ENCODE peak calls at places on chromosomes 11 and 22, in six cellular contexts. One of them, this sample, is unnamed.

GRCh38 chr11:60971520-60971919 is at the start of gene CD6:
- DNase-seq in adrenal gland: no peak
- DNase-seq in K562: no peak
- DNase-seq in gastrocnemius medialis: no peak
- DNase-seq in transverse colon: peak; percentile 29
- DNase-seq in stomach: no peak
- DNase-seq in this sample: no peak

GRCh38 chr11:68479390-68479789 is 18.8 kb downstream of the PPP6R3 start:
- DNase-seq in K562: no peak
- DNase-seq in gastrocnemius medialis: no peak
- DNase-seq in transverse colon: no peak
- DNase-seq in stomach: no peak
- DNase-seq in adrenal gland: no peak
- DNase-seq in this sample: no peak

GRCh38 chr11:72528121-72528520 is 93.8 kb upstream of the CLPB start:
- DNase-seq in gastrocnemius medialis: no peak
- DNase-seq in adrenal gland: no peak
- DNase-seq in stomach: no peak
- DNase-seq in transverse colon: no peak
- DNase-seq in K562: no peak
- DNase-seq in this sample: no peak

GRCh38 chr11:115528217-115528616 is 24.0 kb upstream of the CADM1 start:
- DNase-seq in transverse colon: no peak
- DNase-seq in gastrocnemius medialis: no peak
- DNase-seq in stomach: no peak
- DNase-seq in adrenal gland: no peak
- DNase-seq in K562: no peak
- DNase-seq in this sample: peak; percentile 91

GRCh38 chr11:3014314-3014938 is 22.3 kb upstream of the NAP1L4 start:
- DNase-seq in transverse colon: peak; percentile 28
- DNase-seq in stomach: no peak
- DNase-seq in K562: no peak
- DNase-seq in gastrocnemius medialis: no peak
- DNase-seq in adrenal gland: no peak
- DNase-seq in this sample: no peak

GRCh38 chr11:32312206-32312817 is 123.0 kb downstream of the WT1 start:
- DNase-seq in K562: no peak
- DNase-seq in stomach: no peak
- DNase-seq in gastrocnemius medialis: no peak
- DNase-seq in transverse colon: no peak
- DNase-seq in adrenal gland: no peak
- DNase-seq in this sample: no peak

GRCh38 chr11:19686234-19686633 is 26.4 kb upstream of the NAV2 start:
- DNase-seq in gastrocnemius medialis: no peak
- DNase-seq in K562: no peak
- DNase-seq in adrenal gland: no peak
- DNase-seq in transverse colon: no peak
- DNase-seq in stomach: no peak
- DNase-seq in this sample: no peak

GRCh38 chr11:122853261-122853660 is 15.0 kb downstream of the CRTAM start:
- DNase-seq in stomach: no peak
- DNase-seq in K562: no peak
- DNase-seq in adrenal gland: no peak
- DNase-seq in transverse colon: no peak
- DNase-seq in gastrocnemius medialis: no peak
- DNase-seq in this sample: no peak

GRCh38 chr11:953513-953912 is 27.8 kb downstream of the AP2A2 start:
- DNase-seq in stomach: no peak
- DNase-seq in transverse colon: no peak
- DNase-seq in gastrocnemius medialis: no peak
- DNase-seq in K562: no peak
- DNase-seq in adrenal gland: no peak
- DNase-seq in this sample: no peak

GRCh38 chr11:70782401-70782913 is 384.1 kb downstream of the CTTN start:
- DNase-seq in gastrocnemius medialis: no peak
- DNase-seq in adrenal gland: no peak
- DNase-seq in transverse colon: no peak
- DNase-seq in stomach: no peak
- DNase-seq in K562: no peak
- DNase-seq in this sample: no peak

GRCh38 chr11:70610561-70610960 is 212.2 kb downstream of the CTTN start:
- DNase-seq in transverse colon: no peak
- DNase-seq in adrenal gland: no peak
- DNase-seq in K562: no peak
- DNase-seq in stomach: no peak
- DNase-seq in gastrocnemius medialis: no peak
- DNase-seq in this sample: no peak

GRCh38 chr11:68704887-68705286 is 20.5 kb downstream of the GAL start:
- DNase-seq in K562: no peak
- DNase-seq in stomach: no peak
- DNase-seq in transverse colon: no peak
- DNase-seq in gastrocnemius medialis: no peak
- DNase-seq in adrenal gland: no peak
- DNase-seq in this sample: peak; percentile 38

GRCh38 chr11:16818284-16818683 is 79.8 kb downstream of the C11orf58 start:
- DNase-seq in stomach: no peak
- DNase-seq in K562: no peak
- DNase-seq in transverse colon: no peak
- DNase-seq in adrenal gland: no peak
- DNase-seq in gastrocnemius medialis: no peak
- DNase-seq in this sample: no peak

GRCh38 chr11:114060402-114061052 is 1.0 kb downstream of the ZBTB16 start:
- DNase-seq in stomach: peak; percentile 45
- DNase-seq in K562: peak; percentile 31
- DNase-seq in adrenal gland: no peak
- DNase-seq in transverse colon: no peak
- DNase-seq in gastrocnemius medialis: no peak
- DNase-seq in this sample: no peak

GRCh38 chr11:109971184-109971523 is 122.0 kb upstream of the ZC3H12C start:
- DNase-seq in transverse colon: no peak
- DNase-seq in gastrocnemius medialis: no peak
- DNase-seq in adrenal gland: no peak
- DNase-seq in stomach: no peak
- DNase-seq in K562: no peak
- DNase-seq in this sample: no peak

GRCh38 chr11:116180806-116181600 is 591.8 kb downstream of the BUD13 start:
- DNase-seq in K562: no peak
- DNase-seq in gastrocnemius medialis: no peak
- DNase-seq in transverse colon: no peak
- DNase-seq in adrenal gland: no peak
- DNase-seq in stomach: no peak
- DNase-seq in this sample: no peak

GRCh38 chr11:129315781-129316579 is 59.7 kb upstream of the BARX2 start:
- DNase-seq in adrenal gland: no peak
- DNase-seq in K562: no peak
- DNase-seq in gastrocnemius medialis: no peak
- DNase-seq in stomach: peak; percentile 46
- DNase-seq in transverse colon: peak; percentile 72
- DNase-seq in this sample: no peak

GRCh38 chr11:26847977-26848376 is 126.1 kb upstream of the SLC5A12 start:
- DNase-seq in transverse colon: no peak
- DNase-seq in K562: no peak
- DNase-seq in gastrocnemius medialis: no peak
- DNase-seq in stomach: no peak
- DNase-seq in adrenal gland: no peak
- DNase-seq in this sample: no peak

GRCh38 chr11:35963911-35964310 is 20.0 kb downstream of the LDLRAD3 start:
- DNase-seq in K562: no peak
- DNase-seq in stomach: no peak
- DNase-seq in transverse colon: no peak
- DNase-seq in gastrocnemius medialis: no peak
- DNase-seq in adrenal gland: no peak
- DNase-seq in this sample: no peak

GRCh38 chr11:35962373-35963138 is 18.7 kb downstream of the LDLRAD3 start:
- DNase-seq in transverse colon: no peak
- DNase-seq in stomach: no peak
- DNase-seq in K562: no peak
- DNase-seq in adrenal gland: no peak
- DNase-seq in gastrocnemius medialis: no peak
- DNase-seq in this sample: no peak

GRCh38 chr11:35967042-35967441 is 23.2 kb downstream of the LDLRAD3 start:
- DNase-seq in adrenal gland: no peak
- DNase-seq in stomach: no peak
- DNase-seq in transverse colon: no peak
- DNase-seq in K562: no peak
- DNase-seq in gastrocnemius medialis: no peak
- DNase-seq in this sample: peak; percentile 50

GRCh38 chr11:35968386-35969088 is 24.7 kb downstream of the LDLRAD3 start:
- DNase-seq in stomach: no peak
- DNase-seq in transverse colon: no peak
- DNase-seq in gastrocnemius medialis: no peak
- DNase-seq in adrenal gland: no peak
- DNase-seq in K562: no peak
- DNase-seq in this sample: no peak

DNA sequence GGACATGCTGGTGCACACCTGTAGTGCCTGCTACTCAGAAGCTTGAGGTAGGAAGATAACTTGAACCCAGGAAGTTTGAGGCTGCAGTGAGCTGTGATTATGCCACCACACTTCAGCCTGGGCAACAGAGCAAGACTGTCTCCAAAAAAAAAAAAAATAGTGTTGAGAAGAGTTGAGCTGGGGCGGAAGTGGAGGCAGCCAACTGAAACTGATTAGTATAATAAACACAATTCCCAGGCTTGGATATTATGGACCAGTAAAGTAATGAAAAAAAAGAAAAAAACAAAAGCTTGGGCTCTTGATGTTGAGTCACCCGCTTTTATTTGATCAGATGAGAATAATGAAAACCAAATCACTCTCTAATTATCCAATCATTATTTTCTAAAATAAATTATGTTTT is 21.0 kb downstream of the LDLRAD3 start:
- DNase-seq in transverse colon: no peak
- DNase-seq in adrenal gland: no peak
- DNase-seq in gastrocnemius medialis: no peak
- DNase-seq in stomach: no peak
- DNase-seq in K562: no peak
- DNase-seq in this sample: no peak
- TF ChIP-seq CTCF in transverse colon: no peak
- TF ChIP-seq CTCF in adrenal gland: no peak
- TF ChIP-seq CTCF in gastrocnemius medialis: no peak
- TF ChIP-seq CTCF in stomach: no peak
- TF ChIP-seq CTCF in K562: no peak
- TF ChIP-seq CTCF in this sample: no peak

GRCh38 chr22:24429411-24430365 is 2.3 kb downstream of the ADORA2A start:
- DNase-seq in stomach: peak; percentile 84
- DNase-seq in K562: no peak
- DNase-seq in gastrocnemius medialis: no peak
- DNase-seq in adrenal gland: peak; percentile 73
- DNase-seq in transverse colon: no peak
- DNase-seq in this sample: no peak

GRCh38 chr22:24426436-24426835 is 963 bp upstream of the ADORA2A start:
- DNase-seq in transverse colon: no peak
- DNase-seq in stomach: no peak
- DNase-seq in K562: no peak
- DNase-seq in gastrocnemius medialis: no peak
- DNase-seq in adrenal gland: no peak
- DNase-seq in this sample: no peak

GRCh38 chr22:24428751-24429410 is 1.5 kb downstream of the ADORA2A start:
- DNase-seq in stomach: no peak
- DNase-seq in transverse colon: no peak
- DNase-seq in gastrocnemius medialis: no peak
- DNase-seq in adrenal gland: no peak
- DNase-seq in K562: no peak
- DNase-seq in this sample: no peak

GRCh38 chr22:24426859-24427499 is 420 bp upstream of the ADORA2A start:
- DNase-seq in transverse colon: no peak
- DNase-seq in stomach: no peak
- DNase-seq in K562: no peak
- DNase-seq in gastrocnemius medialis: no peak
- DNase-seq in adrenal gland: no peak
- DNase-seq in this sample: no peak

GRCh38 chr22:24427500-24428164 is at the start of gene ADORA2A:
- DNase-seq in K562: no peak
- DNase-seq in gastrocnemius medialis: no peak
- DNase-seq in stomach: peak; percentile 67
- DNase-seq in adrenal gland: no peak
- DNase-seq in transverse colon: peak; percentile 84
- DNase-seq in this sample: no peak
- TF ChIP-seq POLR2A in K562: no peak
- TF ChIP-seq POLR2A in gastrocnemius medialis: no peak
- TF ChIP-seq POLR2A in stomach: no peak
- TF ChIP-seq POLR2A in adrenal gland: no peak
- TF ChIP-seq POLR2A in transverse colon: no peak
- TF ChIP-seq POLR2A in this sample: no peak

DNA sequence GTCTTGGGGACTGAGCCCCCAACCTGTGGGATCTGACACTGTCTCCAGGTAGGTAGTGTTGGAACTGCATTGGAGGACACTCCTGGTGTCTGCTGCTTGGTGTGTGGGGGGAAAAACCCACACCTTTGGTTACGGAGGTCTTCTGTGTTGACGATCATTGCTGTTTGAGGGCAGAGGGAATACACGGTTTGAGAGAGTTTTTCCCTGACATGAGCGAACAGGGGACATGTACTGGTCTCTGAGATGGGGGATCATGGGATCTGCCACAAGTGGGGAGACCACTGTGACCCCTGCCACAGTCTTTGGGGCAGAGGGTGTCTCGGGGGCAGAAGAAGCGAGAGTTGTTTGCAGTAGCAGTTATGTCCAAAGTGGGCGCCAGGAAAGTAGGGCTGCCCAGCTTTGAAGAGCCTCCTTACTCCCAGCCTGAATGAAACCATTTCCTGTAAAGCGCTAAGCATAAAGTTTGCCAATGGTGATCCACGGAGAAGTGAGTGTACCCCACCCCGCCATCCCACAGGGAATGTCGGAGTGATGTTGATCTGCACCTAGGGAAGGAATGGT is 5.4 kb upstream of the SAA2 start:
- DNase-seq in adrenal gland: no peak
- DNase-seq in stomach: no peak
- DNase-seq in gastrocnemius medialis: no peak
- DNase-seq in K562: no peak
- DNase-seq in transverse colon: no peak
- DNase-seq in this sample: no peak
- TF ChIP-seq CTCF in adrenal gland: no peak
- TF ChIP-seq CTCF in stomach: no peak
- TF ChIP-seq CTCF in gastrocnemius medialis: no peak
- TF ChIP-seq CTCF in K562: no peak
- TF ChIP-seq CTCF in transverse colon: no peak
- TF ChIP-seq CTCF in this sample: no peak

GRCh38 chr11:111365722-111366559 is 13.1 kb downstream of the POU2AF1 start:
- DNase-seq in adrenal gland: no peak
- DNase-seq in stomach: no peak
- DNase-seq in gastrocnemius medialis: no peak
- DNase-seq in transverse colon: no peak
- DNase-seq in K562: no peak
- DNase-seq in this sample: no peak

GRCh38 chr11:111370270-111370901 is 8.7 kb downstream of the POU2AF1 start:
- DNase-seq in gastrocnemius medialis: no peak
- DNase-seq in transverse colon: no peak
- DNase-seq in stomach: no peak
- DNase-seq in K562: no peak
- DNase-seq in adrenal gland: no peak
- DNase-seq in this sample: no peak

GRCh38 chr11:111366560-111367410 is 12.3 kb downstream of the POU2AF1 start:
- DNase-seq in stomach: no peak
- DNase-seq in transverse colon: no peak
- DNase-seq in adrenal gland: no peak
- DNase-seq in gastrocnemius medialis: no peak
- DNase-seq in K562: no peak
- DNase-seq in this sample: no peak

GRCh38 chr11:111368285-111368560 is 10.9 kb downstream of the POU2AF1 start:
- DNase-seq in K562: no peak
- DNase-seq in gastrocnemius medialis: no peak
- DNase-seq in adrenal gland: no peak
- DNase-seq in transverse colon: no peak
- DNase-seq in stomach: no peak
- DNase-seq in this sample: no peak

GRCh38 chr11:111367411-111368284 is 11.4 kb downstream of the POU2AF1 start:
- DNase-seq in transverse colon: peak; percentile 38
- DNase-seq in K562: no peak
- DNase-seq in gastrocnemius medialis: no peak
- DNase-seq in stomach: no peak
- DNase-seq in adrenal gland: no peak
- DNase-seq in this sample: no peak
- TF ChIP-seq POLR2A in transverse colon: no peak
- TF ChIP-seq POLR2A in K562: no peak
- TF ChIP-seq POLR2A in gastrocnemius medialis: no peak
- TF ChIP-seq POLR2A in stomach: no peak
- TF ChIP-seq POLR2A in adrenal gland: no peak
- TF ChIP-seq POLR2A in this sample: no peak

This sample was measured in testis.